ENCODE peak calls at places on chromosomes 13 and 19, in four cellular contexts. O, B, C and J are unnamed samples.

GRCh38 chr13:29369060-29369743 is 226.3 kb downstream of the SLC7A1 start:
- DNase-seq in O (peak), B (no peak), C (no peak), J (peak)

GRCh38 chr19:47725759-47726401 is 12.7 kb downstream of the EHD2 start:
- DNase-seq in O (no peak), B (no peak), C (no peak), J (no peak)

GRCh38 chr13:79936368-79937136 is 404.4 kb downstream of the SPRY2 start:
- DNase-seq in O (peak), B (no peak), C (no peak), J (peak)

GRCh38 chr19:35316560-35316959 is 12.4 kb upstream of the CD22 start:
- DNase-seq in O (no peak), B (no peak), C (no peak), J (no peak)

GRCh38 chr13:30676672-30677071 is 58.7 kb upstream of the ALOX5AP start:
- DNase-seq in O (peak), B (no peak), C (no peak), J (peak)

GRCh38 chr13:46321494-46322225 is 65.4 kb downstream of the RUBCNL start:
- DNase-seq in O (peak), B (peak), C (peak), J (peak)

GRCh38 chr13:37595162-37595561 is 3.4 kb downstream of the POSTN start:
- DNase-seq in O (peak), B (no peak), C (no peak), J (no peak)

GRCh38 chr13:101127741-101128353 is 288.5 kb downstream of the NALCN start:
- DNase-seq in O (peak), B (peak), C (no peak), J (peak)

GRCh38 chr19:27738569-27739193 is 1474.3 kb downstream of the UQCRFS1 start:
- DNase-seq in O (no peak), B (no peak), C (no peak), J (no peak)

GRCh38 chr19:42254083-42254849 is 662 bp downstream of the ERF start:
- DNase-seq in O (no peak), B (peak), C (peak), J (peak)

GRCh38 chr19:15631817-15632216 is 8.9 kb upstream of the CYP4F3 start:
- DNase-seq in O (no peak), B (peak), C (peak), J (peak)

GRCh38 chr13:23443878-23444277 is 10.4 kb upstream of the SACS start:
- DNase-seq in O (no peak), B (no peak), C (no peak), J (no peak)

GRCh38 chr19:27652796-27653195 is 1560.2 kb downstream of the UQCRFS1 start:
- DNase-seq in O (no peak), B (no peak), C (no peak), J (no peak)

GRCh38 chr13:46948338-46948737 is 51.5 kb upstream of the HTR2A start:
- DNase-seq in O (no peak), B (no peak), C (no peak), J (no peak)

GRCh38 chr13:113669871-113670341 is 2.9 kb downstream of the GRK1 start:
- DNase-seq in O (no peak), B (no peak), C (peak), J (no peak)

GRCh38 chr13:32515246-32515645 is 23.3 kb downstream of the N4BP2L2 start:
- DNase-seq in O (no peak), B (no peak), C (no peak), J (no peak)

GRCh38 chr13:111577429-111577828 is 257.0 kb downstream of the TEX29 start:
- DNase-seq in O (no peak), B (no peak), C (no peak), J (no peak)

GRCh38 chr13:98401936-98402335 is 175.0 kb downstream of the STK24 start:
- DNase-seq in O (no peak), B (no peak), C (no peak), J (no peak)

GRCh38 chr19:38656171-38656981 is 8.9 kb downstream of the ACTN4 start:
- DNase-seq in O (peak), B (peak), C (no peak), J (no peak)

GRCh38 chr19:38037151-38037611 is 130.2 kb downstream of the SIPA1L3 start:
- DNase-seq in O (no peak), B (no peak), C (no peak), J (no peak)

GRCh38 chr19:56253737-56254136 is 18.8 kb upstream of the EDDM13 start:
- DNase-seq in O (peak), B (no peak), C (no peak), J (peak)

GRCh38 chr19:56153507-56153906 is 12.4 kb downstream of the ZNF444 start:
- DNase-seq in O (no peak), B (no peak), C (no peak), J (no peak)

GRCh38 chr19:35063940-35064818 is 22.7 kb downstream of the HPN start:
- DNase-seq in O (peak), B (peak), C (no peak), J (peak)

GRCh38 chr13:42832341-42833153 is 51.2 kb downstream of the FAM216B start:
- DNase-seq in O (peak), B (no peak), C (peak), J (no peak)

GRCh38 chr13:114068723-114069322 is 63.6 kb downstream of the RASA3 start:
- DNase-seq in O (peak), B (no peak), C (peak), J (no peak)

GRCh38 chr13:51906581-51906980 is 44.8 kb downstream of the CCDC70 start:
- DNase-seq in O (no peak), B (no peak), C (peak), J (no peak)

GRCh38 chr19:22620401-22620800 is 13.7 kb upstream of the ZNF492 start:
- DNase-seq in O (no peak), B (no peak), C (no peak), J (no peak)

GRCh38 chr19:35843676-35844481 is 8.4 kb downstream of the NPHS1 start:
- DNase-seq in O (no peak), B (no peak), C (peak), J (no peak)

GRCh38 chr13:50227356-50227755 is 212.1 kb downstream of the KCNRG start:
- DNase-seq in O (no peak), B (peak), C (no peak), J (no peak)

GRCh38 chr19:38172001-38172400 is 52.0 kb downstream of the DPF1 start:
- DNase-seq in O (no peak), B (no peak), C (no peak), J (no peak)

GRCh38 chr13:102825921-102826706 is 19.7 kb upstream of the ERCC5 start:
- DNase-seq in O (peak), B (no peak), C (no peak), J (peak)

GRCh38 chr13:27242642-27243185 is 8.6 kb upstream of the RPL21 start:
- DNase-seq in O (no peak), B (no peak), C (no peak), J (no peak)

GRCh38 chr19:16204005-16204294 is 6.2 kb downstream of the AP1M1 start:
- DNase-seq in O (no peak), B (no peak), C (no peak), J (no peak)